ENCODE peak calls at places on chromosomes 4 and X, in nine cellular contexts. P is activated CD8-positive, alpha-beta memory T cell treated with anti-CD3 and anti-CD28 coated beads, Interleukin-2, amount 50 U/mL, for 4 hours; L is activated CD4-positive, alpha-beta T cell treated with anti-CD3 and anti-CD28 coated beads for 36 hours; C is stimulated activated CD8-positive, alpha-beta memory T cell treated with anti-CD3 and anti-CD28 coated beads, Interleukin-7, amount 100 ng/mL, for 4 hours; V is foreskin keratinocyte; M is GM20000; R is GOT3; G is heart left ventricle; B is RWPE1. Y is an unnamed sample.

GRCh38 chr4:123390846-123391456 is 5.6 kb upstream of the SPRY1 start:
- DNase-seq in P (no peak), L (no peak), C (no peak), V (no peak), M (no peak), R (no peak), G (no peak), B (no peak), Y (no peak)

GRCh38 chrX:83916525-83916924 is 55.6 kb downstream of the CYLC1 start:
- DNase-seq in P (no peak), L (peak; percentile 3), C (no peak), V (peak; percentile 4), M (peak; percentile 0), R (no peak), G (no peak), B (no peak), Y (no peak)

GRCh38 chr4:184413227-184414064 is 60.9 kb downstream of the IRF2 start:
- DNase-seq in P (no peak), L (no peak), C (no peak), V (no peak), M (no peak), R (no peak), G (no peak), B (no peak), Y (no peak)

GRCh38 chr4:126658391-126658790 is 974.4 kb upstream of the INTU start:
- DNase-seq in P (no peak), L (no peak), C (no peak), V (no peak), M (no peak), R (no peak), G (no peak), B (no peak), Y (no peak)

GRCh38 chrX:93585661-93586060 is 87.7 kb downstream of the NAP1L3 start:
- DNase-seq in P (no peak), L (no peak), C (no peak), V (peak; percentile 19), M (no peak), R (no peak), G (no peak), B (peak; percentile 10), Y (no peak)

GRCh38 chr4:102778720-102779119 is 18.0 kb upstream of the MANBA start:
- DNase-seq in P (no peak), L (no peak), C (no peak), V (no peak), M (no peak), R (no peak), G (no peak), B (no peak), Y (no peak)

GRCh38 chr4:184812651-184813181 is 13.1 kb downstream of the ACSL1 start:
- DNase-seq in P (no peak), L (no peak), C (no peak), V (peak; percentile 28), M (no peak), R (no peak), G (no peak), B (peak; percentile 38), Y (no peak)

GRCh38 chr4:94743838-94744237 is 13.9 kb upstream of the BMPR1B start:
- DNase-seq in P (no peak), L (no peak), C (no peak), V (no peak), M (no peak), R (no peak), G (no peak), B (no peak), Y (no peak)

GRCh38 chrX:15643786-15644559 is 20.6 kb downstream of the CLTRN start:
- DNase-seq in P (no peak), L (no peak), C (no peak), V (no peak), M (no peak), R (no peak), G (no peak), B (no peak), Y (no peak)

GRCh38 chr4:185305979-185306442 is 89.7 kb downstream of the LRP2BP start:
- DNase-seq in P (no peak), L (no peak), C (no peak), V (peak; percentile 100), M (no peak), R (peak; percentile 1), G (no peak), B (peak; percentile 78), Y (no peak)

Y was measured in stimulated activated naive CD4-positive, alpha-beta T cell treated with Interleukin-2 at 50 U/mL for 16 hours.